ENCODE peak calls at places on chromosomes 12 and 14, in four cellular contexts. V is bronchial epithelial cell, S is lower lobe of right lung, B is left ventricle myocardium inferior. M is an unnamed sample.

GRCh38 chr14:22887260-22887989 is 4.4 kb downstream of the REM2 start:
- DNase-seq in V (peak), S (no peak), B (no peak), M (no peak)

GRCh38 chr14:68585690-68586089 is 207.2 kb downstream of the ZFP36L1 start:
- DNase-seq in V (no peak), S (no peak), B (no peak), M (no peak)

GRCh38 chr14:72692678-72693077 is 201.2 kb downstream of the DPF3 start:
- DNase-seq in V (peak), S (no peak), B (no peak), M (no peak)

GRCh38 chr12:24415934-24416333 is 466.5 kb upstream of the SOX5 start:
- DNase-seq in V (no peak), S (no peak), B (no peak), M (no peak)

GRCh38 chr12:86261142-86261541 is 5.0 kb upstream of the MGAT4C start:
- DNase-seq in V (peak), S (no peak), B (no peak), M (no peak)

GRCh38 chr12:6380141-6381121 is 3.5 kb upstream of the LTBR start:
- DNase-seq in V (peak), S (peak), B (no peak), M (no peak)

GRCh38 chr12:112577473-112578334 is 159.0 kb downstream of the PTPN11 start:
- DNase-seq in V (no peak), S (no peak), B (no peak), M (no peak)

GRCh38 chr14:91793704-91794103 is 61.8 kb upstream of the CATSPERB start:
- DNase-seq in V (no peak), S (no peak), B (no peak), M (no peak)

GRCh38 chr12:34390171-34390841 is 368.0 kb downstream of the ALG10 start:
- DNase-seq in V (no peak), S (peak), B (no peak), M (peak)

GRCh38 chr12:72365151-72365550 is 93.0 kb downstream of the TRHDE start:
- DNase-seq in V (no peak), S (no peak), B (no peak), M (no peak)

GRCh38 chr12:62192486-62193250 is 67.5 kb upstream of the USP15 start:
- DNase-seq in V (peak), S (peak), B (peak), M (no peak)

GRCh38 chr14:101876539-101876938 is 87.8 kb upstream of the DYNC1H1 start:
- DNase-seq in V (no peak), S (peak), B (peak), M (no peak)

GRCh38 chr14:86481105-86481504 is 951.2 kb downstream of the FLRT2 start:
- DNase-seq in V (peak), S (no peak), B (no peak), M (no peak)

GRCh38 chr12:47755655-47756562 is 2.8 kb downstream of the RAPGEF3 start:
- DNase-seq in V (peak), S (peak), B (no peak), M (peak)

GRCh38 chr12:47758834-47759690 is at the start of gene RAPGEF3:
- DNase-seq in V (peak), S (peak), B (peak), M (peak)

GRCh38 chr12:47757840-47758583 is 668 bp downstream of the RAPGEF3 start:
- DNase-seq in V (no peak), S (peak), B (no peak), M (peak)

GRCh38 chr12:47758584-47758833 is 171 bp downstream of the RAPGEF3 start:
- DNase-seq in V (no peak), S (no peak), B (no peak), M (no peak)

GRCh38 chr12:47757360-47757839 is 1.3 kb downstream of the RAPGEF3 start:
- DNase-seq in V (no peak), S (peak), B (no peak), M (no peak)
- H3K4me3 ChIP-seq in V (no peak), S (peak), B (peak), M (peak)

GRCh38 chr14:25406818-25407217 is 356.9 kb upstream of the STXBP6 start:
- DNase-seq in V (peak), S (no peak), B (no peak), M (no peak)
- TF ChIP-seq CTCF in V (peak), S (peak), B (peak), M (peak)

GRCh38 chr14:61599959-61600358 is 95.4 kb upstream of the HIF1A start:
- DNase-seq in V (no peak), S (no peak), B (no peak), M (no peak)

GRCh38 chr14:61603736-61604135 is 91.6 kb upstream of the HIF1A start:
- DNase-seq in V (no peak), S (no peak), B (no peak), M (no peak)

GRCh38 chr14:61598980-61599379 is 96.3 kb upstream of the HIF1A start:
- DNase-seq in V (no peak), S (no peak), B (no peak), M (no peak)

GRCh38 chr14:61602733-61603077 is 92.6 kb upstream of the HIF1A start:
- DNase-seq in V (no peak), S (no peak), B (no peak), M (no peak)

GRCh38 chr14:61601923-61602732 is 93.2 kb upstream of the HIF1A start:
- DNase-seq in V (no peak), S (no peak), B (no peak), M (no peak)
- H3K4me3 ChIP-seq in V (no peak), S (no peak), B (no peak), M (peak)

GRCh38 chr12:1357711-1358110 is 236.7 kb downstream of the FBXL14 start:
- DNase-seq in V (no peak), S (no peak), B (no peak), M (no peak)
- TF ChIP-seq CTCF in V (no peak), S (no peak), B (no peak), M (no peak)

DNA sequence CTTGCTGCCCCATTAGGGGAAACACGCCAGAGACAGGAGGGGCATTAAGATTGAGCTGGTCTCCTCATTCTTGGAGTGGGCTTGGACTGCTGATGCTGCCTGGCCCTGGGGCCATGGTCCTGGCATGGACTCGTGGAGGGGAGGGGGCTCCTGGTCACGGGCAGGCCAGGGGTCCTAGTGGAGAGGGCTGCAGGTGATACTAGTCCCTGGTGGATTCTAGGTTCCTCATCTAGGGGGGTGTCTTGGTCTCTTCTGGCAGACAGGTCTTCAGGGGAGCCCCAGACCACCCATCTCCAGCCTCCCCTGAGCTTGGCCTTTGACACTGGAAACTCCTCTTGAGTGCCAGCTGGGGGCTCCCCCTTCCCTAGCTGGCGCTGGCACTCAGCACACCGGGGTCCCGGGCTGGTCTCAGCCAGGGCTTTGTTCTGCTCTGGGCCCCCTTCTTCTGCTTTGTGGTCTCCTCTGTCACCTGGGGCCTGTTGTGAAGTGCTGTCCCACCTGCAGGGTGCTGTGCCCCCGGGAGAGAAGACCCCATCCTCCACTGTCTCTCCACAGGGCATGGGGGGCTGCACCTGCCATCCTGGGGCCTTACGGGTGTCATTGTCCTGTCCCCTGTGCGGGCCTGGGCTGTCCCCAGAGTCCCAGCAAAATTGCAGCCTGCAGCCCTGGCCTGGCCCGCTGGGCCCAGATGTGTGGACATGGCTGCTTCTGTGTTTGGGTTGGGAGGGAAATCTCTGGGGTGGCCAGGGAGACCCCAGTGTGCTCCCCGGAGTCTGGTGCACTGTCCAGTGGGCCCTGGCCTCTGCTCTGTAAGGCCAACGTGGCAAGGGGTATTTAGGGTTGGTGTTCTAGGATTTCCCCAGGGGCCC is 2.3 kb downstream of the KIF26A start:
- DNase-seq in V (no peak), S (peak), B (no peak), M (peak)
- H3K4me3 ChIP-seq in V (no peak), S (peak), B (peak), M (no peak)

GRCh38 chr12:42482820-42483533 is 106.6 kb downstream of the PRICKLE1 start:
- DNase-seq in V (peak), S (peak), B (peak), M (peak)
- TF ChIP-seq CTCF in V (peak), S (peak), B (peak), M (peak)

DNA sequence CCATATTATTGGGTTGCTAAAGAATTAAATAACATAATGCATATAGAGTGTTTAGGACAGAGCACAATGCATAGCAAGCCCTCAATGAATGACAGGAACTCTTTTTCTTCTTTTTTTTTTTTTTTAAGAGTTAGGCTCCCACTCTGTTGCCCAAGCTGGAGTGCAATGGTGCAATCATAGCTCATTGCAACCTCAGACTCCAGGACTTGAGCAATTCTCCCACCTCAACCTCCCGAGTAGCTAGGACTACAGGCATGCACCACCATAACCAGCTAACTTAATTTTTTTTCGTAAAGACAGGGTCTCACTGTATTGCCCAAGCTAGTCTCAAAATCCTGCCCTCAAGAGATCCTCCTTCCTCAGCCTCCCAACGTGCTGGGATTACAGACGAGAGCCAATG is 20.5 kb upstream of the MTERF2 start:
- DNase-seq in V (no peak), S (no peak), B (no peak), M (no peak)
- H3K4me3 ChIP-seq in V (no peak), S (no peak), B (no peak), M (no peak)

M was measured in kidney.